ENCODE peak calls at places on chromosomes 4 and X, in six cellular contexts. K is GM23338, N is OCI-LY7, D is PC-9, G is GM23248, Y is HCT116. P is an unnamed sample.

GRCh38 chr4:183876268-183876934 is 28.7 kb upstream of the STOX2 start:
- DNase-seq in K (no peak), N (no peak), D (peak; percentile 49), G (peak; percentile 66), Y (no peak), P (peak; percentile 16)

GRCh38 chr4:183872531-183872930 is 32.6 kb upstream of the STOX2 start:
- DNase-seq in K (no peak), N (no peak), D (no peak), G (peak; percentile 3), Y (no peak), P (no peak)

GRCh38 chr4:151322565-151322964 is 2.8 kb downstream of the SH3D19 start:
- DNase-seq in K (no peak), N (no peak), D (no peak), G (peak; percentile 50), Y (no peak), P (no peak)

GRCh38 chrX:87516716-87517115 is 886 bp upstream of the KLHL4 start:
- DNase-seq in K (no peak), N (no peak), D (no peak), G (no peak), Y (no peak), P (peak; percentile 76)

GRCh38 chr4:13844740-13845139 is 217.2 kb upstream of the BOD1L1 start:
- DNase-seq in K (no peak), N (no peak), D (no peak), G (no peak), Y (no peak), P (no peak)

GRCh38 chr4:48804584-48805301 is 24.7 kb upstream of the FRYL start:
- DNase-seq in K (no peak), N (no peak), D (no peak), G (no peak), Y (no peak), P (no peak)

GRCh38 chr4:124427095-124427767 is 285.3 kb downstream of the ANKRD50 start:
- DNase-seq in K (no peak), N (no peak), D (no peak), G (no peak), Y (no peak), P (peak; percentile 56)

GRCh38 chrX:69028761-69029120 is 136.5 kb downstream of the PJA1 start:
- DNase-seq in K (no peak), N (no peak), D (no peak), G (no peak), Y (no peak), P (no peak)

GRCh38 chr4:19051751-19052296 is 1030.3 kb upstream of the LCORL start:
- DNase-seq in K (peak; percentile 9), N (no peak), D (peak; percentile 34), G (no peak), Y (no peak), P (no peak)

GRCh38 chrX:46811101-46811500 is 25.7 kb upstream of the RP2 start:
- DNase-seq in K (no peak), N (no peak), D (no peak), G (peak; percentile 50), Y (no peak), P (peak; percentile 32)

GRCh38 chr4:113031212-113031611 is 18.2 kb upstream of the ANK2 start:
- DNase-seq in K (no peak), N (no peak), D (no peak), G (no peak), Y (no peak), P (no peak)

GRCh38 chrX:24412637-24413363 is 52.3 kb upstream of the PDK3 start:
- DNase-seq in K (no peak), N (no peak), D (no peak), G (no peak), Y (no peak), P (no peak)

GRCh38 chr4:87375719-87376291 is 15.2 kb downstream of the HSD17B11 start:
- DNase-seq in K (peak; percentile 76), N (peak; percentile 45), D (no peak), G (peak; percentile 92), Y (peak; percentile 22), P (peak; percentile 62)

GRCh38 chrX:49186125-49187027 is at the start of gene PRICKLE3:
- DNase-seq in K (peak; percentile 82), N (peak; percentile 87), D (peak; percentile 73), G (peak; percentile 77), Y (no peak), P (peak; percentile 79)

GRCh38 chr4:5563856-5564255 is 144.5 kb downstream of the EVC2 start:
- DNase-seq in K (no peak), N (no peak), D (no peak), G (no peak), Y (no peak), P (no peak)

GRCh38 chr4:80610845-80611244 is 275.3 kb downstream of the CFAP299 start:
- DNase-seq in K (no peak), N (peak; percentile 99), D (no peak), G (peak; percentile 50), Y (no peak), P (no peak)

GRCh38 chrX:137431693-137432488 is 134.0 kb upstream of the ZIC3 start:
- DNase-seq in K (peak; percentile 82), N (no peak), D (no peak), G (no peak), Y (no peak), P (no peak)

GRCh38 chr4:3770323-3771166 is 4.4 kb downstream of the ADRA2C start:
- DNase-seq in K (no peak), N (peak; percentile 53), D (no peak), G (no peak), Y (no peak), P (no peak)

GRCh38 chr4:35725131-35725530 is 519.2 kb downstream of the ARAP2 start:
- DNase-seq in K (peak; percentile 77), N (peak; percentile 2), D (no peak), G (no peak), Y (no peak), P (peak; percentile 5)

GRCh38 chr4:36165256-36166005 is 78.9 kb downstream of the ARAP2 start:
- DNase-seq in K (no peak), N (no peak), D (no peak), G (no peak), Y (no peak), P (no peak)

GRCh38 chr4:138014664-138015288 is 227.4 kb downstream of the SLC7A11 start:
- DNase-seq in K (no peak), N (no peak), D (no peak), G (no peak), Y (no peak), P (no peak)

GRCh38 chr4:26093561-26093960 is 179.5 kb downstream of the SMIM20 start:
- DNase-seq in K (no peak), N (no peak), D (no peak), G (no peak), Y (no peak), P (no peak)

GRCh38 chrX:133674726-133675470 is 259.6 kb upstream of the GPC4 start:
- DNase-seq in K (peak; percentile 33), N (no peak), D (peak; percentile 48), G (no peak), Y (no peak), P (peak; percentile 89)

GRCh38 chr4:173794662-173795061 is 264.6 kb upstream of the HAND2 start:
- DNase-seq in K (no peak), N (no peak), D (no peak), G (peak; percentile 58), Y (no peak), P (peak; percentile 4)

GRCh38 chr4:57064811-57065711 is 45.1 kb downstream of the IGFBP7 start:
- DNase-seq in K (no peak), N (no peak), D (no peak), G (peak; percentile 92), Y (no peak), P (peak; percentile 78)

GRCh38 chr4:177064724-177065394 is 244.8 kb upstream of the NEIL3 start:
- DNase-seq in K (peak; percentile 28), N (no peak), D (no peak), G (no peak), Y (no peak), P (no peak)

GRCh38 chr4:177064116-177064515 is 245.6 kb upstream of the NEIL3 start:
- DNase-seq in K (no peak), N (no peak), D (no peak), G (no peak), Y (no peak), P (no peak)

GRCh38 chr4:177070533-177070932 is 239.1 kb upstream of the NEIL3 start:
- DNase-seq in K (no peak), N (no peak), D (no peak), G (peak; percentile 55), Y (no peak), P (no peak)

GRCh38 chr4:177066746-177067145 is 242.9 kb upstream of the NEIL3 start:
- DNase-seq in K (no peak), N (no peak), D (no peak), G (no peak), Y (no peak), P (no peak)
- H3K9me2 ChIP-seq in K (no peaks in the 10 kb centered on the region), N (no peaks in the 10 kb centered on the region), D (no peaks in the 10 kb centered on the region), G (no peaks in the 10 kb centered on the region), Y (no peaks in the 10 kb centered on the region), P (no peaks in the 10 kb centered on the region)

DNA sequence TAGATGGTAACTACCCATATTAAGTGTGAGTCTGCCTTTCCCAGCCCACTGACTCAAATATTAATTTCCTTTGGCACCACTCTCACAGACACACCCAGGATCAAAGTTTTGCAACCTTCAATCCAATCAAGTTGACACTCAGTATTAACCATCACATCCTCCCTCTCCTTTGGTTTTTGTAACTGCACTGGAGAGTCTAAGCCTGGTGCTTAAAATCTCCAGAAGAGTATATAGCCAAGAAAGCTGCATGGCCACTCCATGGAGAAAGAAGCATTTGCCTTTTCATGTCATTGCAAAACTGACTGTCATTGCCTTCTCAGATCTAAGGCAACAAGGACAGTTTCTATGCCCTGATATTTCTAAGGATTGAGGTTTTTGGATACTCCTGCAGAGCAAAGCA is 560.5 kb downstream of the GRXCR1 start:
- DNase-seq in K (no peak), N (no peak), D (no peak), G (no peak), Y (no peak), P (no peak)
- H3K36me3 ChIP-seq in K (no peaks in the 10 kb centered on the region), N (no peaks in the 10 kb centered on the region), D (no peaks in the 10 kb centered on the region), G (no peaks in the 10 kb centered on the region), Y (no peaks in the 10 kb centered on the region), P (no peaks in the 10 kb centered on the region)

DNA sequence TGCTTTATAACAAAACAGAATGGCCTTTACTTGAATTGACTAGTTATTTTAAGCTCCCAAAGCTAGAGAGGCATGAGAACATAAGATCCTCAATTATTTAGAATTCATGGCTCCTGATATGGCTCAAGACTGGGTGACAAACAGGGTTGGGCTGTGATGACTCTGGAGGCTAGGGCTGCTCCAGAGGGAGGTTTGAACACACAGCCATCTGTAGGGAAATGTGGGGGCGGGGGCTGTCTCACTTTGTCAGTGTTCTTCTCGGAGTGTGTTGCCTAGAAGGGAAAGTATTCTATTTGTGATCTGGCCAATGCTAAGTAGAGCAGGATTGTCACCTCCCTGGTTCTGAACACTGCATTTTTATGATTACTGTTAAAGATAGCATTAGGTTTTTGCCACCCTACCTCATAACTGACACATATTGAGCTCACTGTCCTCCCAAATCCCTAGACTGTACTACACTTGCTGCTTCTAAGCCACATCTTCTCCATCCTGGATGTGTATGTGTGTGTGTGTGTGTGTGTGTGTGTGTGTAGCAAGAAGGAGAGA is 45.9 kb downstream of the VSIG4 start:
- DNase-seq in K (no peak), N (no peak), D (no peak), G (no peak), Y (no peak), P (no peak)
- H3K9me2 ChIP-seq in K (no peaks in the 10 kb centered on the region), N (no peaks in the 10 kb centered on the region), D (no peaks in the 10 kb centered on the region), G (no peaks in the 10 kb centered on the region), Y (no peaks in the 10 kb centered on the region), P (no peaks in the 10 kb centered on the region)

DNA sequence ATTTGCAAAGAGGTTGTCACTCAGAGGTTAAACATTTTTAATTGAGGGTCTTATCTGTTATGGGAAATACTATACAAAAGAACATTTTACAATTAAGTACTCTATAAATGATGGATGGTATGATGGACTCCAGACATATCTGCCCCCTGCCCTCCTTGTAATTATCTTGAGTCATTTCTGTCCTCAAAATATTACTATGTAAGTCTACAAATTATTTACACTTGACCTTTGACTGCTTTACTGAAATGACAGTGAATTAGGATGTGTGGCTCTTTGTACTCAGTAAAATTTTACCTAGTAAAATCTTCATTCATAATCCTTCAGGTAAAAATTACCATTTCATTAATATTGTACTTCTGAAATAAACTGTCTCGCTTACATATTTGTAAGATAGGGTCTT is 46.5 kb downstream of the USP9X start:
- DNase-seq in K (no peak), N (no peak), D (no peak), G (no peak), Y (no peak), P (no peak)
- H3K36me3 ChIP-seq in K (peaks cover 40% of the 10 kb centered on the region), N (peaks cover 64% of the 10 kb centered on the region), D (no peaks in the 10 kb centered on the region), G (peaks cover 26% of the 10 kb centered on the region), Y (no peaks in the 10 kb centered on the region), P (peaks cover 27% of the 10 kb centered on the region)